ENCODE peak calls at places on chromosomes 4 and X, in five cellular contexts. Y is foreskin keratinocyte, D is adrenal gland, N is AG04450, E is lung microvascular endothelial cell. A is an unnamed sample.

GRCh38 chr4:8307714-8308113 is 38.2 kb downstream of the HTRA3 start:
- DNase-seq in Y (no peak), D (no peak), N (no peak), E (no peak), A (no peak)

GRCh38 chr4:20253799-20254409 is 2.2 kb downstream of the SLIT2 start:
- DNase-seq in Y (no peak), D (peak), N (no peak), E (peak), A (no peak)

GRCh38 chr4:185286571-185286970 is 77.2 kb downstream of the SNX25 start:
- DNase-seq in Y (no peak), D (no peak), N (no peak), E (no peak), A (no peak)

GRCh38 chrX:139851730-139852129 is 81.1 kb downstream of the ATP11C start:
- DNase-seq in Y (no peak), D (no peak), N (peak), E (no peak), A (no peak)

GRCh38 chr4:78566834-78567501 is 15.4 kb downstream of the ANXA3 start:
- DNase-seq in Y (no peak), D (no peak), N (no peak), E (no peak), A (no peak)

GRCh38 chr4:2458546-2459491 is 10.1 kb upstream of the RNF4 start:
- DNase-seq in Y (no peak), D (no peak), N (no peak), E (no peak), A (no peak)

GRCh38 chr4:56630876-56631666 is 50.0 kb downstream of the HOPX start:
- DNase-seq in Y (no peak), D (no peak), N (no peak), E (peak), A (no peak)

GRCh38 chrX:26649534-26649933 is 433.6 kb downstream of the MAGEB5 start:
- DNase-seq in Y (no peak), D (no peak), N (no peak), E (peak), A (peak)

GRCh38 chr4:11728165-11728564 is 299.5 kb upstream of the HS3ST1 start:
- DNase-seq in Y (no peak), D (no peak), N (no peak), E (no peak), A (no peak)

GRCh38 chrX:35919536-35920309 is at the start of gene CFAP47:
- DNase-seq in Y (no peak), D (peak), N (no peak), E (no peak), A (no peak)

GRCh38 chr4:676871-677235 is 2.5 kb downstream of the MYL5 start:
- DNase-seq in Y (no peak), D (no peak), N (no peak), E (no peak), A (no peak)

GRCh38 chr4:140358281-140358680 is 15.2 kb upstream of the SCOC start:
- DNase-seq in Y (no peak), D (no peak), N (no peak), E (peak), A (no peak)

A was measured in glomerular endothelial cell.